ENCODE peak calls at places on chromosome X, in seven cellular contexts. G, D, O, R, U, X and Y are unnamed samples.

GRCh38 chrX:53239474-53239873 is 14.5 kb upstream of the KDM5C start:
- DNase-seq in O (no peak), R (peak), D (no peak), G (no peak), X (no peak), U (no peak), Y (no peak)

GRCh38 chrX:7119927-7120577 is 27.5 kb upstream of the STS start:
- DNase-seq in X (no peak), R (no peak), O (no peak), U (no peak), G (no peak), D (no peak), Y (no peak)

GRCh38 chrX:23937100-23937499 is 29.3 kb downstream of the CXorf58 start:
- DNase-seq in O (no peak), U (no peak), X (no peak), D (no peak), G (no peak), R (no peak), Y (no peak)

GRCh38 chrX:153416781-153417180 is 5.5 kb downstream of the ZFP92 start:
- DNase-seq in O (no peak), U (no peak), R (no peak), D (no peak), X (no peak), G (no peak), Y (no peak)

GRCh38 chrX:129769467-129770154 is 10.1 kb upstream of the SASH3 start:
- DNase-seq in R (peak), D (no peak), G (peak), U (no peak), O (no peak), X (peak), Y (no peak)

GRCh38 chrX:9494806-9495205 is 29.9 kb downstream of the TBL1X start:
- DNase-seq in G (no peak), U (no peak), X (no peak), D (no peak), O (peak), R (no peak), Y (no peak)

GRCh38 chrX:140712413-140713173 is 3.0 kb downstream of the LINC00632 start:
- DNase-seq in G (no peak), O (peak), D (no peak), U (peak), R (peak), X (peak), Y (peak)

GRCh38 chrX:41695464-41695863 is 6.7 kb downstream of the GPR34 start:
- DNase-seq in U (no peak), D (peak), G (no peak), R (no peak), O (no peak), X (no peak), Y (peak)

GRCh38 chrX:69493193-69493592 is 10.9 kb upstream of the NALF2 start:
- DNase-seq in U (no peak), D (no peak), R (peak), X (peak), G (no peak), O (peak), Y (no peak)

GRCh38 chrX:154294791-154295580 is at the start of gene TEX28:
- DNase-seq in X (no peak), G (no peak), O (no peak), R (no peak), D (no peak), U (no peak), Y (no peak)